ENCODE peak calls at places on chromosomes 13 and 19, in nine cellular contexts. One of them, this sample, is unnamed.

GRCh38 chr13:73943137-73943964 is 190.9 kb downstream of the KLF12 start:
- DNase-seq in GM12878: no peak
- DNase-seq in GM23338: no peak
- DNase-seq in SK-N-SH: peak; percentile 16
- DNase-seq in HCT116: no peak
- DNase-seq in Panc1: no peak
- DNase-seq in HepG2: no peak
- DNase-seq in endothelial cell of umbilical vein: no peak
- DNase-seq in stomach: no peak
- DNase-seq in this sample: no peak

GRCh38 chr13:33518442-33518841 is 232.9 kb upstream of the STARD13 start:
- DNase-seq in HCT116: no peak
- DNase-seq in stomach: no peak
- DNase-seq in SK-N-SH: no peak
- DNase-seq in Panc1: no peak
- DNase-seq in GM23338: no peak
- DNase-seq in endothelial cell of umbilical vein: no peak
- DNase-seq in GM12878: no peak
- DNase-seq in HepG2: no peak
- DNase-seq in this sample: no peak

GRCh38 chr13:96947343-96947910 is 46.8 kb downstream of the OXGR1 start:
- DNase-seq in stomach: no peak
- DNase-seq in HCT116: no peak
- DNase-seq in GM12878: no peak
- DNase-seq in endothelial cell of umbilical vein: no peak
- DNase-seq in SK-N-SH: no peak
- DNase-seq in GM23338: no peak
- DNase-seq in Panc1: no peak
- DNase-seq in HepG2: no peak
- DNase-seq in this sample: no peak

GRCh38 chr13:111909971-111910671 is 156.8 kb upstream of the SOX1 start:
- DNase-seq in endothelial cell of umbilical vein: no peak
- DNase-seq in SK-N-SH: no peak
- DNase-seq in Panc1: no peak
- DNase-seq in HCT116: no peak
- DNase-seq in GM23338: no peak
- DNase-seq in GM12878: no peak
- DNase-seq in HepG2: no peak
- DNase-seq in stomach: no peak
- DNase-seq in this sample: no peak

GRCh38 chr19:52307275-52307674 is 10.3 kb downstream of the ZNF480 start:
- DNase-seq in stomach: no peak
- DNase-seq in SK-N-SH: no peak
- DNase-seq in Panc1: no peak
- DNase-seq in GM23338: peak; percentile 58
- DNase-seq in endothelial cell of umbilical vein: peak; percentile 8
- DNase-seq in GM12878: no peak
- DNase-seq in HCT116: peak; percentile 7
- DNase-seq in HepG2: no peak
- DNase-seq in this sample: no peak

GRCh38 chr19:4199699-4200293 is 17.3 kb downstream of the ANKRD24 start:
- DNase-seq in GM12878: no peak
- DNase-seq in endothelial cell of umbilical vein: no peak
- DNase-seq in HepG2: peak; percentile 34
- DNase-seq in HCT116: no peak
- DNase-seq in SK-N-SH: peak; percentile 53
- DNase-seq in GM23338: peak; percentile 70
- DNase-seq in stomach: no peak
- DNase-seq in Panc1: no peak
- DNase-seq in this sample: no peak

GRCh38 chr13:104491951-104492350 is 1425.7 kb upstream of the SLC10A2 start:
- DNase-seq in HCT116: no peak
- DNase-seq in SK-N-SH: no peak
- DNase-seq in GM12878: no peak
- DNase-seq in HepG2: no peak
- DNase-seq in endothelial cell of umbilical vein: no peak
- DNase-seq in stomach: no peak
- DNase-seq in Panc1: no peak
- DNase-seq in GM23338: no peak
- DNase-seq in this sample: no peak

GRCh38 chr19:43662487-43662886 is 7.5 kb downstream of the PLAUR start:
- DNase-seq in Panc1: no peak
- DNase-seq in GM23338: peak; percentile 63
- DNase-seq in HCT116: no peak
- DNase-seq in GM12878: no peak
- DNase-seq in SK-N-SH: peak; percentile 36
- DNase-seq in endothelial cell of umbilical vein: no peak
- DNase-seq in stomach: no peak
- DNase-seq in HepG2: peak; percentile 41
- DNase-seq in this sample: no peak

GRCh38 chr13:46603165-46603603 is 50.2 kb downstream of the LRCH1 start:
- DNase-seq in HCT116: no peak
- DNase-seq in GM12878: no peak
- DNase-seq in endothelial cell of umbilical vein: peak; percentile 23
- DNase-seq in GM23338: peak; percentile 55
- DNase-seq in HepG2: peak; percentile 65
- DNase-seq in Panc1: no peak
- DNase-seq in SK-N-SH: no peak
- DNase-seq in stomach: no peak
- DNase-seq in this sample: no peak

GRCh38 chr13:96994030-96994848 is at the start of gene OXGR1:
- DNase-seq in HCT116: no peak
- DNase-seq in endothelial cell of umbilical vein: no peak
- DNase-seq in GM23338: peak; percentile 46
- DNase-seq in GM12878: no peak
- DNase-seq in SK-N-SH: peak; percentile 65
- DNase-seq in stomach: no peak
- DNase-seq in HepG2: no peak
- DNase-seq in Panc1: no peak
- DNase-seq in this sample: no peak

GRCh38 chr13:22041741-22042140 is 370.9 kb downstream of the FGF9 start:
- DNase-seq in GM23338: no peak
- DNase-seq in HCT116: no peak
- DNase-seq in HepG2: no peak
- DNase-seq in GM12878: no peak
- DNase-seq in SK-N-SH: no peak
- DNase-seq in stomach: no peak
- DNase-seq in Panc1: no peak
- DNase-seq in endothelial cell of umbilical vein: no peak
- DNase-seq in this sample: no peak

GRCh38 chr13:42574435-42575311 is 721 bp downstream of the TNFSF11 start:
- DNase-seq in stomach: no peak
- DNase-seq in SK-N-SH: peak; percentile 25
- DNase-seq in HCT116: no peak
- DNase-seq in HepG2: no peak
- DNase-seq in endothelial cell of umbilical vein: no peak
- DNase-seq in GM12878: no peak
- DNase-seq in GM23338: peak; percentile 44
- DNase-seq in Panc1: no peak
- DNase-seq in this sample: no peak

GRCh38 chr19:46618670-46619231 is 6.1 kb downstream of the PTGIR start:
- DNase-seq in SK-N-SH: peak; percentile 2
- DNase-seq in endothelial cell of umbilical vein: no peak
- DNase-seq in HepG2: no peak
- DNase-seq in stomach: peak; percentile 63
- DNase-seq in GM12878: peak; percentile 77
- DNase-seq in GM23338: no peak
- DNase-seq in Panc1: no peak
- DNase-seq in HCT116: no peak
- DNase-seq in this sample: no peak
- TF ChIP-seq POLR2AphosphoS5 in SK-N-SH: no peak
- TF ChIP-seq POLR2AphosphoS5 in endothelial cell of umbilical vein: no peak
- TF ChIP-seq POLR2AphosphoS5 in HepG2: no peak
- TF ChIP-seq POLR2AphosphoS5 in stomach: no peak
- TF ChIP-seq POLR2AphosphoS5 in GM12878: no peak
- TF ChIP-seq POLR2AphosphoS5 in GM23338: no peak
- TF ChIP-seq POLR2AphosphoS5 in Panc1: no peak
- TF ChIP-seq POLR2AphosphoS5 in HCT116: no peak
- TF ChIP-seq POLR2AphosphoS5 in this sample: no peak

GRCh38 chr19:1065606-1066109 is 1.3 kb upstream of the ARHGAP45 start:
- DNase-seq in SK-N-SH: no peak
- DNase-seq in GM23338: peak; percentile 53
- DNase-seq in GM12878: no peak
- DNase-seq in Panc1: no peak
- DNase-seq in HCT116: peak; percentile 68
- DNase-seq in stomach: no peak
- DNase-seq in endothelial cell of umbilical vein: no peak
- DNase-seq in HepG2: no peak
- DNase-seq in this sample: no peak

GRCh38 chr19:1064661-1065605 is 2.0 kb upstream of the ARHGAP45 start:
- DNase-seq in HCT116: peak; percentile 56
- DNase-seq in SK-N-SH: peak; percentile 88
- DNase-seq in GM12878: no peak
- DNase-seq in stomach: peak; percentile 81
- DNase-seq in Panc1: no peak
- DNase-seq in GM23338: peak; percentile 90
- DNase-seq in HepG2: no peak
- DNase-seq in endothelial cell of umbilical vein: peak; percentile 55
- DNase-seq in this sample: no peak

GRCh38 chr19:1067341-1068103 is 555 bp downstream of the ARHGAP45 start:
- DNase-seq in GM12878: no peak
- DNase-seq in HepG2: no peak
- DNase-seq in GM23338: no peak
- DNase-seq in SK-N-SH: no peak
- DNase-seq in Panc1: no peak
- DNase-seq in HCT116: no peak
- DNase-seq in endothelial cell of umbilical vein: no peak
- DNase-seq in stomach: no peak
- DNase-seq in this sample: no peak

GRCh38 chr19:1066748-1067340 is at the start of gene ARHGAP45:
- DNase-seq in Panc1: no peak
- DNase-seq in GM12878: no peak
- DNase-seq in SK-N-SH: peak; percentile 66
- DNase-seq in HepG2: no peak
- DNase-seq in stomach: peak; percentile 60
- DNase-seq in GM23338: peak; percentile 68
- DNase-seq in HCT116: no peak
- DNase-seq in endothelial cell of umbilical vein: no peak
- DNase-seq in this sample: no peak

GRCh38 chr19:1066251-1066747 is 668 bp upstream of the ARHGAP45 start:
- DNase-seq in HepG2: peak; percentile 61
- DNase-seq in stomach: no peak
- DNase-seq in GM12878: no peak
- DNase-seq in Panc1: no peak
- DNase-seq in endothelial cell of umbilical vein: no peak
- DNase-seq in SK-N-SH: peak; percentile 67
- DNase-seq in HCT116: no peak
- DNase-seq in GM23338: peak; percentile 62
- DNase-seq in this sample: no peak
- H3K4me3 ChIP-seq in HepG2: peak overlapping the region; percentile 77
- H3K4me3 ChIP-seq in stomach: peak overlapping the region; percentile 52
- H3K4me3 ChIP-seq in GM12878: peak overlapping the region; percentile 98
- H3K4me3 ChIP-seq in Panc1: peak overlapping the region; percentile 59
- H3K4me3 ChIP-seq in endothelial cell of umbilical vein: no peak overlapping the region
- H3K4me3 ChIP-seq in SK-N-SH: no peak overlapping the region
- H3K4me3 ChIP-seq in HCT116: peak overlapping the region; percentile 78
- H3K4me3 ChIP-seq in GM23338: peak overlapping the region; percentile 64
- H3K4me3 ChIP-seq in this sample: peak overlapping the region; percentile 69

GRCh38 chr19:10328558-10329429 is 4.5 kb downstream of the RAVER1 start:
- DNase-seq in endothelial cell of umbilical vein: no peak
- DNase-seq in HepG2: no peak
- DNase-seq in stomach: no peak
- DNase-seq in GM23338: no peak
- DNase-seq in SK-N-SH: no peak
- DNase-seq in GM12878: no peak
- DNase-seq in Panc1: no peak
- DNase-seq in HCT116: no peak
- DNase-seq in this sample: no peak

GRCh38 chr19:10327793-10328192 is 5.5 kb downstream of the RAVER1 start:
- DNase-seq in HCT116: no peak
- DNase-seq in SK-N-SH: no peak
- DNase-seq in endothelial cell of umbilical vein: no peak
- DNase-seq in HepG2: no peak
- DNase-seq in GM23338: no peak
- DNase-seq in Panc1: no peak
- DNase-seq in stomach: no peak
- DNase-seq in GM12878: no peak
- DNase-seq in this sample: no peak

GRCh38 chr19:10321874-10322835 is 6.3 kb upstream of the FDX2 start:
- DNase-seq in SK-N-SH: peak; percentile 23
- DNase-seq in GM12878: no peak
- DNase-seq in Panc1: no peak
- DNase-seq in HCT116: no peak
- DNase-seq in stomach: no peak
- DNase-seq in GM23338: no peak
- DNase-seq in HepG2: no peak
- DNase-seq in endothelial cell of umbilical vein: no peak
- DNase-seq in this sample: no peak

GRCh38 chr19:10329555-10329954 is 3.8 kb downstream of the RAVER1 start:
- DNase-seq in HepG2: no peak
- DNase-seq in GM23338: no peak
- DNase-seq in endothelial cell of umbilical vein: no peak
- DNase-seq in Panc1: no peak
- DNase-seq in SK-N-SH: no peak
- DNase-seq in HCT116: no peak
- DNase-seq in GM12878: no peak
- DNase-seq in stomach: no peak
- DNase-seq in this sample: no peak

DNA sequence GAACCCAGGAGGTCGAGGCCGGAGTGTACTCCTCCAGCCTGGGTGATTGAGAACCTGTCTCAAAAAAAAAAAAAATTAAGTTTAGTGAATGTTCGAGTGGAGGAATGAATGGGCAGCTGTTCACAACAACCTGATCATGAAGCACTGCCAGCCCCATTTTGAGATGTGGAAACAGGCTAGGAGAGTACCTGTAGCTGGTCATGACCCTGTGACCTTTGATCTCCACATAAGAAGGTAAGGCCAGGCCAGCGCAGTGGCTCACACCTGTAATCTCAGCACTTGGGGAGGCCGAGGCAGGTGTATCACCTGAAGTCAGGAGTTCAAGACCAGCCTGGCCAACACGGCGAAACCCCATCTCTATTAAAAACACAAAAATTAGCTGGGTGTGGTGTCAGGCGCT is 7.6 kb downstream of the RAVER1 start:
- DNase-seq in SK-N-SH: no peak
- DNase-seq in GM12878: no peak
- DNase-seq in HepG2: no peak
- DNase-seq in Panc1: no peak
- DNase-seq in GM23338: no peak
- DNase-seq in stomach: no peak
- DNase-seq in endothelial cell of umbilical vein: no peak
- DNase-seq in HCT116: no peak
- DNase-seq in this sample: no peak
- H3K36me3 ChIP-seq in SK-N-SH: peaks cover 54% of the 10 kb centered on the region
- H3K36me3 ChIP-seq in GM12878: peaks cover 58% of the 10 kb centered on the region
- H3K36me3 ChIP-seq in HepG2: peaks cover 47% of the 10 kb centered on the region
- H3K36me3 ChIP-seq in Panc1: peaks cover 6% of the 10 kb centered on the region
- H3K36me3 ChIP-seq in GM23338: peaks cover 27% of the 10 kb centered on the region
- H3K36me3 ChIP-seq in stomach: peaks cover 94% of the 10 kb centered on the region
- H3K36me3 ChIP-seq in endothelial cell of umbilical vein: peaks cover 55% of the 10 kb centered on the region
- H3K36me3 ChIP-seq in HCT116: peaks cover 55% of the 10 kb centered on the region
- H3K36me3 ChIP-seq in this sample: peaks cover 30% of the 10 kb centered on the region

DNA sequence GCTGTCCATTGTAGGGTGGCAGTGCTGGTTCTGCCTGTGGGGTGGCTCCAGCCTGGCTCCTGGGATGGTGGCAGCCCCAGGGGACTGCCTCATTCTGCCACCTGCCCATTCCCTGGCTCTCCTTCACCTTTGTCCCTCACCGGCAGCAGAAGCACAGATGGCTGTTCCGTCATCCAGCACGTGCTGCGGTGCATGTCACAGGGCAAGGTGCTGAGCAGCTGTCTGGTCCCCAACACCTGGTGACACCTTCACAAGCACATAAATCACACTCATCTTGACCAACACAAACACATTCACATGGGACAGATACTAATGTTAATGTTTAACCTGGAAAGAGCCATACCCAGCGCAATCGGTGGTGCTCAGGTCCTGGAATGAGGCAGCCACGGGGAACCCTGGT is 126.8 kb downstream of the UQCRFS1 start:
- DNase-seq in GM23338: no peak
- DNase-seq in SK-N-SH: no peak
- DNase-seq in Panc1: no peak
- DNase-seq in GM12878: no peak
- DNase-seq in HCT116: no peak
- DNase-seq in stomach: no peak
- DNase-seq in endothelial cell of umbilical vein: no peak
- DNase-seq in HepG2: peak; percentile 2
- DNase-seq in this sample: no peak
- TF ChIP-seq POLR2AphosphoS5 in GM23338: no peak
- TF ChIP-seq POLR2AphosphoS5 in SK-N-SH: no peak
- TF ChIP-seq POLR2AphosphoS5 in Panc1: no peak
- TF ChIP-seq POLR2AphosphoS5 in GM12878: no peak
- TF ChIP-seq POLR2AphosphoS5 in HCT116: no peak
- TF ChIP-seq POLR2AphosphoS5 in stomach: no peak
- TF ChIP-seq POLR2AphosphoS5 in endothelial cell of umbilical vein: no peak
- TF ChIP-seq POLR2AphosphoS5 in HepG2: no peak
- TF ChIP-seq POLR2AphosphoS5 in this sample: no peak

This sample was measured in breast epithelium.